ENCODE peak calls at places on chromosomes 7 and 10, in five cellular contexts. A, O, P, C and R are unnamed samples.

GRCh38 chr10:50855461-50855860 is 30.0 kb downstream of the A1CF start:
- ATAC-seq in C (no peak), P (no peak), O (no peak), A (no peak), R (no peak)

GRCh38 chr7:150909192-150909591 is 56.9 kb downstream of the AOC1 start:
- ATAC-seq in O (no peak), C (no peak), P (no peak), A (no peak), R (no peak)

GRCh38 chr7:26474596-26474995 is 182.9 kb downstream of the SNX10 start:
- ATAC-seq in P (no peak), O (no peak), C (no peak), A (no peak), R (no peak)

GRCh38 chr10:48667960-48668541 is 16.6 kb upstream of the WDFY4 start:
- ATAC-seq in C (no peak), A (peak), O (no peak), P (no peak), R (peak)

GRCh38 chr7:77982926-77983550 is 184.5 kb downstream of the PHTF2 start:
- ATAC-seq in C (no peak), A (no peak), O (no peak), P (no peak), R (no peak)

GRCh38 chr10:44950326-44951225 is 9.0 kb upstream of the RASSF4 start:
- ATAC-seq in O (peak), C (no peak), P (no peak), A (no peak), R (no peak)

GRCh38 chr10:10833955-10834354 is 183.7 kb upstream of the CELF2 start:
- ATAC-seq in P (no peak), A (no peak), C (no peak), O (no peak), R (no peak)

GRCh38 chr7:105677395-105677701 is 96.1 kb upstream of the EFCAB10 start:
- ATAC-seq in P (no peak), A (no peak), C (no peak), O (no peak), R (no peak)

GRCh38 chr10:116070743-116071320 is 202.2 kb downstream of the GFRA1 start:
- ATAC-seq in C (no peak), P (no peak), O (no peak), A (no peak), R (no peak)

GRCh38 chr10:121573541-121573941 is 24.7 kb downstream of the FGFR2 start:
- ATAC-seq in O (no peak), C (no peak), A (no peak), P (no peak), R (no peak)

GRCh38 chr10:44863344-44864041 is 47.6 kb upstream of the TMEM72 start:
- ATAC-seq in P (no peak), A (no peak), C (no peak), O (no peak), R (no peak)

GRCh38 chr10:110513949-110514348 is 16.2 kb downstream of the DUSP5 start:
- ATAC-seq in P (no peak), A (no peak), O (no peak), C (no peak), R (no peak)

GRCh38 chr7:155965010-155965409 is 152.7 kb upstream of the SHH start:
- ATAC-seq in C (no peak), A (no peak), P (no peak), O (no peak), R (peak)

GRCh38 chr10:7260912-7261700 is 149.7 kb downstream of the SFMBT2 start:
- ATAC-seq in O (no peak), P (no peak), A (no peak), C (no peak), R (no peak)

GRCh38 chr10:80187465-80188409 is 17.6 kb downstream of the ANXA11 start:
- ATAC-seq in P (no peak), A (peak), C (peak), O (peak), R (peak)

GRCh38 chr7:47792521-47793121 is 155.6 kb downstream of the PKD1L1 start:
- ATAC-seq in A (no peak), C (no peak), P (no peak), O (peak), R (no peak)

GRCh38 chr10:128103229-128103714 is 23.0 kb downstream of the MKI67 start:
- ATAC-seq in P (no peak), O (no peak), C (no peak), A (no peak), R (no peak)